ENCODE peak calls at places on chromosomes 5 and 9, in six cellular contexts. One of them, this sample, is unnamed.

GRCh38 chr9:118455259-118455658 is 751.1 kb downstream of the TLR4 start:
- DNase-seq in upper lobe of right lung: no peak
- DNase-seq in IMR-90: no peak
- DNase-seq in right cardiac atrium: no peak
- DNase-seq in cardiac muscle cell: no peak
- DNase-seq in HepG2: no peak
- DNase-seq in this sample: no peak

GRCh38 chr9:126723807-126724172 is 81.0 kb upstream of the ZBTB43 start:
- DNase-seq in upper lobe of right lung: no peak
- DNase-seq in right cardiac atrium: no peak
- DNase-seq in IMR-90: no peak
- DNase-seq in HepG2: no peak
- DNase-seq in cardiac muscle cell: peak
- DNase-seq in this sample: no peak

GRCh38 chr5:120093178-120093577 is 370.9 kb upstream of the PRR16 start:
- DNase-seq in IMR-90: no peak
- DNase-seq in HepG2: no peak
- DNase-seq in right cardiac atrium: no peak
- DNase-seq in cardiac muscle cell: no peak
- DNase-seq in upper lobe of right lung: no peak
- DNase-seq in this sample: no peak

GRCh38 chr5:98110270-98110669 is 663.2 kb upstream of the RGMB start:
- DNase-seq in right cardiac atrium: no peak
- DNase-seq in HepG2: no peak
- DNase-seq in cardiac muscle cell: peak
- DNase-seq in upper lobe of right lung: no peak
- DNase-seq in IMR-90: peak
- DNase-seq in this sample: no peak

GRCh38 chr9:28073278-28073677 is 500.0 kb upstream of the C9orf72 start:
- DNase-seq in upper lobe of right lung: no peak
- DNase-seq in IMR-90: peak
- DNase-seq in HepG2: peak
- DNase-seq in cardiac muscle cell: peak
- DNase-seq in right cardiac atrium: no peak
- DNase-seq in this sample: peak

GRCh38 chr9:104779946-104780539 is 16.1 kb downstream of the NIPSNAP3B start:
- DNase-seq in upper lobe of right lung: no peak
- DNase-seq in cardiac muscle cell: no peak
- DNase-seq in HepG2: no peak
- DNase-seq in right cardiac atrium: no peak
- DNase-seq in IMR-90: no peak
- DNase-seq in this sample: no peak

GRCh38 chr5:62093981-62094380 is 212.0 kb upstream of the KIF2A start:
- DNase-seq in upper lobe of right lung: no peak
- DNase-seq in right cardiac atrium: peak
- DNase-seq in IMR-90: peak
- DNase-seq in HepG2: no peak
- DNase-seq in cardiac muscle cell: no peak
- DNase-seq in this sample: peak

GRCh38 chr5:75367401-75367800 is 30.4 kb downstream of the HMGCR start:
- DNase-seq in upper lobe of right lung: no peak
- DNase-seq in IMR-90: peak
- DNase-seq in right cardiac atrium: no peak
- DNase-seq in HepG2: no peak
- DNase-seq in cardiac muscle cell: no peak
- DNase-seq in this sample: no peak

GRCh38 chr9:130110596-130111021 is 56.9 kb downstream of the GPR107 start:
- DNase-seq in IMR-90: peak
- DNase-seq in HepG2: no peak
- DNase-seq in right cardiac atrium: no peak
- DNase-seq in upper lobe of right lung: no peak
- DNase-seq in cardiac muscle cell: peak
- DNase-seq in this sample: no peak

GRCh38 chr9:137482094-137482781 is 23.1 kb upstream of the NSMF start:
- DNase-seq in right cardiac atrium: peak
- DNase-seq in HepG2: peak
- DNase-seq in upper lobe of right lung: peak
- DNase-seq in IMR-90: peak
- DNase-seq in cardiac muscle cell: peak
- DNase-seq in this sample: no peak

GRCh38 chr5:136155769-136156168 is 23.1 kb downstream of the SMAD5 start:
- DNase-seq in IMR-90: peak
- DNase-seq in upper lobe of right lung: no peak
- DNase-seq in HepG2: no peak
- DNase-seq in cardiac muscle cell: peak
- DNase-seq in right cardiac atrium: no peak
- DNase-seq in this sample: no peak

GRCh38 chr9:68418259-68418845 is 61.9 kb downstream of the PGM5 start:
- DNase-seq in IMR-90: no peak
- DNase-seq in upper lobe of right lung: no peak
- DNase-seq in HepG2: no peak
- DNase-seq in right cardiac atrium: peak
- DNase-seq in cardiac muscle cell: no peak
- DNase-seq in this sample: no peak

GRCh38 chr9:13952906-13953305 is 361.0 kb downstream of the NFIB start:
- DNase-seq in HepG2: no peak
- DNase-seq in IMR-90: no peak
- DNase-seq in upper lobe of right lung: no peak
- DNase-seq in right cardiac atrium: no peak
- DNase-seq in cardiac muscle cell: no peak
- DNase-seq in this sample: no peak

GRCh38 chr9:135410421-135410820 is 69.2 kb upstream of the PPP1R26 start:
- DNase-seq in upper lobe of right lung: no peak
- DNase-seq in cardiac muscle cell: no peak
- DNase-seq in HepG2: no peak
- DNase-seq in right cardiac atrium: no peak
- DNase-seq in IMR-90: no peak
- DNase-seq in this sample: no peak

GRCh38 chr5:37212096-37212495 is 37.1 kb downstream of the CPLANE1 start:
- DNase-seq in HepG2: no peak
- DNase-seq in upper lobe of right lung: no peak
- DNase-seq in IMR-90: no peak
- DNase-seq in right cardiac atrium: no peak
- DNase-seq in cardiac muscle cell: peak
- DNase-seq in this sample: no peak

GRCh38 chr9:91177081-91177480 is 184.6 kb downstream of the AUH start:
- DNase-seq in upper lobe of right lung: no peak
- DNase-seq in cardiac muscle cell: no peak
- DNase-seq in right cardiac atrium: no peak
- DNase-seq in IMR-90: no peak
- DNase-seq in HepG2: no peak
- DNase-seq in this sample: no peak

GRCh38 chr9:135605238-135605781 is 34.0 kb downstream of the GLT6D1 start:
- DNase-seq in right cardiac atrium: no peak
- DNase-seq in upper lobe of right lung: peak
- DNase-seq in IMR-90: no peak
- DNase-seq in cardiac muscle cell: no peak
- DNase-seq in HepG2: no peak
- DNase-seq in this sample: no peak

GRCh38 chr9:36597412-36598178 is 24.9 kb downstream of the MELK start:
- DNase-seq in right cardiac atrium: no peak
- DNase-seq in IMR-90: peak
- DNase-seq in cardiac muscle cell: peak
- DNase-seq in HepG2: peak
- DNase-seq in upper lobe of right lung: no peak
- DNase-seq in this sample: peak

GRCh38 chr5:124686239-124687004 is 60.0 kb downstream of the ZNF608 start:
- DNase-seq in HepG2: no peak
- DNase-seq in right cardiac atrium: no peak
- DNase-seq in upper lobe of right lung: no peak
- DNase-seq in IMR-90: no peak
- DNase-seq in cardiac muscle cell: no peak
- DNase-seq in this sample: no peak
- H3K27ac ChIP-seq in HepG2: no peak
- H3K27ac ChIP-seq in right cardiac atrium: no peak
- H3K27ac ChIP-seq in upper lobe of right lung: no peak
- H3K27ac ChIP-seq in IMR-90: no peak
- H3K27ac ChIP-seq in cardiac muscle cell: peak
- H3K27ac ChIP-seq in this sample: no peak

DNA sequence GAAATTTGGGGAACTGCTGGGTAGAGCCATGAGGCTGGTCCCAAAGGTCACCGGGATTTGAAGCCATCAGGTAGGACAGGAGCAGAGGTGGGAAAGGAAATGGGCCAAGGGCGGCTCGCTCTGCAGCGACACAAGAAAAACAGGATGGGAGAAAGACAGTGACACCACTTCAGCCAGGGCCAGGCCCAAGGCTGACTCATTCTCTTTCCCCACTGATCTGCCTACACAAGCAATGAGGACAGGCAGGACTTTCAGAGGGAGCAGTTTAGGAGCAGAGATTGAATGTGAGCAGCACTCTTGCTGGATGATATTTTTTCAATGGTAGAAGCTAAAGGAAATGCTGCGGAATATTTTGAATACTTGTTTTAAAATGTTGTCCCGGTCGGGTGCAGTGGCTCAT is 3.5 kb downstream of the RUFY1 start:
- DNase-seq in HepG2: peak
- DNase-seq in cardiac muscle cell: peak
- DNase-seq in IMR-90: peak
- DNase-seq in upper lobe of right lung: no peak
- DNase-seq in right cardiac atrium: no peak
- DNase-seq in this sample: no peak
- H3K27ac ChIP-seq in HepG2: no peak
- H3K27ac ChIP-seq in cardiac muscle cell: no peak
- H3K27ac ChIP-seq in IMR-90: peak
- H3K27ac ChIP-seq in upper lobe of right lung: no peak
- H3K27ac ChIP-seq in right cardiac atrium: no peak
- H3K27ac ChIP-seq in this sample: no peak

GRCh38 chr5:43410414-43410813 is 1.8 kb downstream of the CCL28 start:
- DNase-seq in HepG2: no peak
- DNase-seq in upper lobe of right lung: no peak
- DNase-seq in IMR-90: no peak
- DNase-seq in cardiac muscle cell: no peak
- DNase-seq in right cardiac atrium: no peak
- DNase-seq in this sample: no peak

GRCh38 chr5:43413966-43414365 is 1.8 kb upstream of the CCL28 start:
- DNase-seq in cardiac muscle cell: no peak
- DNase-seq in upper lobe of right lung: no peak
- DNase-seq in right cardiac atrium: no peak
- DNase-seq in IMR-90: no peak
- DNase-seq in HepG2: no peak
- DNase-seq in this sample: no peak

GRCh38 chr5:43412151-43412550 is at the start of gene CCL28:
- DNase-seq in IMR-90: no peak
- DNase-seq in HepG2: no peak
- DNase-seq in right cardiac atrium: no peak
- DNase-seq in cardiac muscle cell: no peak
- DNase-seq in upper lobe of right lung: no peak
- DNase-seq in this sample: no peak

GRCh38 chr5:43411489-43411888 is 702 bp downstream of the CCL28 start:
- DNase-seq in upper lobe of right lung: no peak
- DNase-seq in cardiac muscle cell: no peak
- DNase-seq in right cardiac atrium: no peak
- DNase-seq in IMR-90: no peak
- DNase-seq in HepG2: no peak
- DNase-seq in this sample: no peak

GRCh38 chr5:43409809-43410271 is 2.4 kb downstream of the CCL28 start:
- DNase-seq in right cardiac atrium: no peak
- DNase-seq in cardiac muscle cell: no peak
- DNase-seq in IMR-90: no peak
- DNase-seq in HepG2: no peak
- DNase-seq in upper lobe of right lung: no peak
- DNase-seq in this sample: no peak
- H3K27ac ChIP-seq in right cardiac atrium: no peak
- H3K27ac ChIP-seq in cardiac muscle cell: no peak
- H3K27ac ChIP-seq in IMR-90: no peak
- H3K27ac ChIP-seq in HepG2: no peak
- H3K27ac ChIP-seq in upper lobe of right lung: peak
- H3K27ac ChIP-seq in this sample: no peak

GRCh38 chr5:147490989-147491388 is 18.9 kb downstream of the DPYSL3 start:
- DNase-seq in right cardiac atrium: no peak
- DNase-seq in cardiac muscle cell: peak
- DNase-seq in IMR-90: no peak
- DNase-seq in HepG2: no peak
- DNase-seq in upper lobe of right lung: no peak
- DNase-seq in this sample: no peak
- H3K27ac ChIP-seq in right cardiac atrium: no peak
- H3K27ac ChIP-seq in cardiac muscle cell: no peak
- H3K27ac ChIP-seq in IMR-90: no peak
- H3K27ac ChIP-seq in HepG2: no peak
- H3K27ac ChIP-seq in upper lobe of right lung: no peak
- H3K27ac ChIP-seq in this sample: peak

DNA sequence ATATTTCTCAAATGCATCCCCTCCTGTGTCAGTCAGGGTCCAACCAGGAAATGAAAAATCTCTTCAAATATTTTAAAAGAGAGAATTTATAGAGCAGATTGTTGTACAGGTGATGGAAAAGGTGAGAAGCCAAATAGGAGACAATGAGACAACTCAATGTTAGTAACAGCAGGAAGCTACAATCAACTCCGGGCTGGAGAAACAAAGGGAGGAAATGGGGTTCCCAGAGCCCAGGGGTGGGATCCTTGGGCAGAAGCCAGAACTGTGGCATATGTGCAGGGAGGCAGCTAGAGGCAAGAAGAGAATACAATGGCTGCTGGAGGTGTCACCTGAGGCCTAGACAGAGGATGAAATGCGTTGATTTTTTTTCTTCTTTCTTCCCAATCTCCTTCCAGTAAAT is 361.8 kb upstream of the ACTBL2 start:
- DNase-seq in cardiac muscle cell: no peak
- DNase-seq in IMR-90: no peak
- DNase-seq in right cardiac atrium: peak
- DNase-seq in HepG2: no peak
- DNase-seq in upper lobe of right lung: no peak
- DNase-seq in this sample: no peak
- H3K27ac ChIP-seq in cardiac muscle cell: no peak
- H3K27ac ChIP-seq in IMR-90: no peak
- H3K27ac ChIP-seq in right cardiac atrium: no peak
- H3K27ac ChIP-seq in HepG2: no peak
- H3K27ac ChIP-seq in upper lobe of right lung: no peak
- H3K27ac ChIP-seq in this sample: no peak

DNA sequence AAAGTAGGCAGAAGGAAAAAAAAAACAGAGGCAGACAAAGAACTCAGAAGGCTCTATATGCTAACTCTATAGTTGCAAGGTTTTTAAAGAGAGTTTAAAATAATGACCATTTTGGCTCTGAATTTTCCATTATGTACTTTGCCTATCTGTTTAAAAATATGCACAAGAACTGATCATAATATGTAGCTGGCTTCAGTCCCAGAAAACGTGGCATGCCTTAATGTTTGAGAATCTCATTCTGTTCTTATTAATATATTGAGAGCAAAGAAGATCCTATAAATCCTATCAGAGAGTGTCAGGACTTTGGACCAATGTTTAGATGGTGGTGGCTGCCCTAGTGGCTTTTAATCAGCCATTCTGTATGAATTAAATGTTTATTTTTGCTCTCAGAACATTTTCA is 121.5 kb downstream of the JMY start:
- DNase-seq in cardiac muscle cell: peak
- DNase-seq in HepG2: no peak
- DNase-seq in upper lobe of right lung: no peak
- DNase-seq in right cardiac atrium: no peak
- DNase-seq in IMR-90: peak
- DNase-seq in this sample: no peak
- H3K27ac ChIP-seq in cardiac muscle cell: no peak
- H3K27ac ChIP-seq in HepG2: no peak
- H3K27ac ChIP-seq in upper lobe of right lung: no peak
- H3K27ac ChIP-seq in right cardiac atrium: no peak
- H3K27ac ChIP-seq in IMR-90: no peak
- H3K27ac ChIP-seq in this sample: no peak